ENCODE peak calls at places on chromosome 2, in five cellular contexts. E is endodermal cell; X is NCI-H1105; R is ELF-1; Q is activated CD8-positive, alpha-beta memory T cell treated with anti-CD3 and anti-CD28 coated beads for 24 hours. I is an unnamed sample.

GRCh38 chr2:15747172-15747550 is 155.5 kb downstream of the DDX1 start:
- DNase-seq in E (peak), X (no peak), R (no peak), Q (no peak), I (no peak)

GRCh38 chr2:151241224-151241623 is 20.4 kb downstream of the RBM43 start:
- DNase-seq in E (no peak), X (no peak), R (no peak), Q (no peak), I (no peak)

GRCh38 chr2:233818639-233819621 is 35.4 kb downstream of the HJURP start:
- DNase-seq in E (peak), X (no peak), R (no peak), Q (no peak), I (no peak)

GRCh38 chr2:127261835-127262234 is 32.1 kb downstream of the ERCC3 start:
- DNase-seq in E (no peak), X (no peak), R (no peak), Q (no peak), I (no peak)

GRCh38 chr2:191811807-191812602 is 34.9 kb downstream of the CAVIN2 start:
- DNase-seq in E (peak), X (peak), R (peak), Q (peak), I (peak)

GRCh38 chr2:25821225-25822056 is 56.8 kb downstream of the ASXL2 start:
- DNase-seq in E (no peak), X (no peak), R (no peak), Q (no peak), I (no peak)

GRCh38 chr2:111952871-111953497 is 54.6 kb downstream of the MERTK start:
- DNase-seq in E (no peak), X (no peak), R (no peak), Q (no peak), I (no peak)

GRCh38 chr2:52632543-52632942 is 1135.1 kb upstream of the CHAC2 start:
- DNase-seq in E (peak), X (no peak), R (no peak), Q (no peak), I (no peak)

GRCh38 chr2:166727105-166727504 is 161.2 kb upstream of the XIRP2 start:
- DNase-seq in E (no peak), X (no peak), R (no peak), Q (no peak), I (no peak)

GRCh38 chr2:170587117-170587516 is 128.0 kb upstream of the SP5 start:
- DNase-seq in E (no peak), X (peak), R (no peak), Q (no peak), I (no peak)

GRCh38 chr2:176533505-176534193 is 264.4 kb downstream of the MTX2 start:
- DNase-seq in E (no peak), X (no peak), R (no peak), Q (no peak), I (no peak)

GRCh38 chr2:46351388-46352141 is 54.4 kb downstream of the EPAS1 start:
- DNase-seq in E (peak), X (no peak), R (no peak), Q (peak), I (no peak)

I was measured in SK-N-MC.